ENCODE peak calls at places on chromosomes 2 and 18, in four cellular contexts. Z is transverse colon, T is SK-N-SH, X is stomach. J is an unnamed sample.

GRCh38 chr2:8437949-8438400 is 243.9 kb upstream of the ID2 start:
- DNase-seq in Z (no peak), X (no peak), T (no peak), J (no peak)

GRCh38 chr2:148501545-148501944 is 143.0 kb upstream of the EPC2 start:
- DNase-seq in Z (no peak), X (no peak), T (no peak), J (no peak)

GRCh38 chr2:46460241-46460921 is 19.0 kb upstream of the TMEM247 start:
- DNase-seq in X (peak; percentile 33), T (peak; percentile 38), Z (no peak), J (no peak)

GRCh38 chr2:110714824-110715223 is 17.5 kb upstream of the ACOXL start:
- DNase-seq in Z (peak; percentile 39), T (no peak), X (no peak), J (no peak)

GRCh38 chr18:27901424-27902226 is 275.3 kb downstream of the CDH2 start:
- DNase-seq in X (no peak), Z (no peak), T (no peak), J (no peak)

GRCh38 chr18:72652990-72653593 is 109.0 kb upstream of the CBLN2 start:
- DNase-seq in Z (peak; percentile 30), T (peak; percentile 61), X (no peak), J (peak; percentile 16)

GRCh38 chr2:17878222-17879136 is at the start of gene KCNS3:
- DNase-seq in Z (peak; percentile 61), T (peak; percentile 90), X (peak; percentile 60), J (peak; percentile 66)

GRCh38 chr2:218405365-218406208 is 5.9 kb downstream of the CTDSP1 start:
- DNase-seq in Z (no peak), X (no peak), T (peak; percentile 42), J (peak; percentile 44)

GRCh38 chr2:163086940-163087339 is 248.4 kb upstream of the KCNH7 start:
- DNase-seq in T (no peak), X (no peak), Z (no peak), J (no peak)

GRCh38 chr18:46360102-46360699 is 256.0 kb downstream of the HAUS1 start:
- DNase-seq in T (no peak), Z (no peak), X (no peak), J (no peak)

GRCh38 chr18:22268641-22269128 is 99.3 kb downstream of the GATA6 start:
- DNase-seq in Z (no peak), X (no peak), T (no peak), J (no peak)

GRCh38 chr18:28820353-28820752 is 643.4 kb upstream of the CDH2 start:
- DNase-seq in Z (no peak), X (no peak), T (no peak), J (no peak)

GRCh38 chr2:158457092-158457825 is 507 bp downstream of the PKP4 start:
- DNase-seq in X (peak; percentile 65), Z (peak; percentile 63), T (peak; percentile 79), J (peak; percentile 30)

GRCh38 chr2:60070166-60070565 is 483.3 kb downstream of the BCL11A start:
- DNase-seq in T (no peak), Z (no peak), X (no peak), J (no peak)

DNA sequence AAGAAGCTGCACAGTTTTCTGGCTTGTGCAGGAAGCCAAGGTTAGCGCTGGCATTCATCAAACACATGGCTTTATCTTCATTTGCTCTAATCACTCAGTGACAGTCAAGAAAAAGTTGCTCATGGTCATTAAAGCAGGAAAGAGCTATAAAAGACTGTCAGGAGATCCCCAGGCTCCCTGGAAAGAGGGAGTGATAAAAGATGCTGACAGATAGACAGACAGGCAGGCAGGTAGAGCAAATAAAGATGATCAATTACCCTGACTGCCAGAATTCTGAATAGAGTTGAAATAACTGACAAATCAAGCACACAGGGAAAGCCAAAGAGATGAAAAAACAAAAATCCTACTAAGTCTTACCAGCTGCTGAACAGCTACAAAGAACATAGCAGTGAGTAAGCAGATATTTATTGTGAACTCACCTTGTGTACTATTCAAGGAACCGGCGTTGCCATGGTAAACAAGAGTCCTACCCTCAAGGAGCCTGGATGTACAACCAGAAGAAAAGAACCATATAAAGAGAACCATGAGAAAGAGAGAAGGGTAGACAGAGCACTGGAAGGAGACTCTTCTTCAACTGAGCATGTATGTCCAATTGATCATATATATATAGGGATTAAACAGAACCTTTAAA is 68.0 kb downstream of the RNF152 start:
- DNase-seq in T (peak; percentile 27), X (no peak), Z (no peak), J (no peak)
- TF ChIP-seq POLR2AphosphoS5 in T (no peak), X (no peak), Z (no peak), J (no peak)

GRCh38 chr2:39119732-39120520 is 925 bp downstream of the SOS1 start:
- DNase-seq in X (peak; percentile 70), T (peak; percentile 95), Z (peak; percentile 61), J (peak; percentile 58)
- TF ChIP-seq POLR2AphosphoS5 in X (no peak), T (no peak), Z (peak; percentile 6), J (no peak)

DNA sequence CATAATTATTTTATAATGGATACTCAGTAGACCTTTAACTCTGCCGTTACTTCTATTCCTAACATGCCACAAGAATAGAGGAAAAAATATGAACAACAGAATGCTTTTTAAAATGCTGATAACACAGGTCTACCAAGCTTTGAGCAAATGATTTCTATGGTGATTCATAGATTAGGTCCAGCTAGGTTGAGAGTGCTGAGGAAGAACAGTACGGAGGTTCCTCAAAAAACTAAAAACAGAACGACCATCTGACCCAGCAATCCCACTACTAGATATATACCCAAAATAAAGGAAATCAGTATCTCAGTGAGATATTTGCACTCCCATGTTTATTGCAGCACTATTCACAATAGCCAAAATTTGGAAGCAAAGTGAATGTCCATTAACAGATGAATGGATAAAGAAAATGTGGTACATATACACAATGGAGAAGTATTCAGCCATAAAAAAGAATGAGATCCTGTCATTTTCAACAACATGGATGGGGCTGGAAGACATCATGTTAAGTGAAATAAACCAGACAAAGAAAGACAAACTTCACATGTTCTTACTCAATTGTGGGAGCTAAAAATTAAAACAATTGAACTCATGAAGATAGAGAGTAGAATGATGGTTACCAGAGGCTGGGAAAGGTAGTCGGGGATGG is 111.6 kb upstream of the SERTAD2 start:
- DNase-seq in X (no peak), Z (no peak), T (no peak), J (no peak)
- TF ChIP-seq POLR2AphosphoS5 in X (no peak), Z (no peak), T (no peak), J (no peak)

GRCh38 chr2:118940486-118941120 is 1.4 kb upstream of the MARCO start:
- DNase-seq in T (no peak), Z (peak; percentile 25), X (no peak), J (no peak)
- TF ChIP-seq POLR2AphosphoS5 in T (no peak), Z (no peak), X (no peak), J (no peak)

GRCh38 chr2:216504376-216504762 is 5.7 kb downstream of the RPL37A start:
- DNase-seq in X (no peak), T (no peak), Z (no peak), J (no peak)
- TF ChIP-seq POLR2AphosphoS5 in X (no peak), T (no peak), Z (no peak), J (peak; percentile 66)

DNA sequence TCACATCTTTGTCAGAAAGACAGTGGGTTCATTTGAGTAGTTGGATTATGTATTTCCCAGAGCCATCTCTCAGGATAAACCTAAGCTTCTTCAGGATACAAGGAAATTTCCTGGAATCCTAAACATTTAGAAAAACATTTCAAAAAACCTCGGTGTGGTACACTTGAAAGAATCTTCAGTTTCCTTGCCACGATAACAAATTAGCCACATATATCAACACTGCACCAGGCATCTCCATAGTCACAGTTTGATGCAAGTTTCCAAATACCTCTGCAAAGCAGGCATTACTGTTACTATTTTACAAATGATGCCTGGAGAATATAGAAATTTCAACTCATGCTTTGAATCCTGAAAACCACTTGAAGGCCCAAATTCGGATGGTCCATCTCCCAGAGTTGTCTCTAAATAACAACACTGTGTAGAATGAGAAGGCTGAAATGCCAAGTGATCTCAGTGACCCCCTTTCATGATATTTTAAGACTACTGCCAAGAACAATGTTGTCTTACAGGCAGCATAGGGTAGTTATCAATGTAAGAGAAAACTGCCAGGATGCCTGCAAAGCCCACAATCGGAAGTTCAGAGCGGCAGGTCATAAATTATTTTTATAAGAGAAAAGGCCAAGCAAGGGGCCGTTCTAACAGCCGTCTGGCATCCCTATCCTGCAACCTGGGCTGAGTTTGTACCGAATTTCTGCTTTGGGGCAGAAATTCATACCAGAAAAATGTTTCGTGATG is 307.8 kb downstream of the TXNL1 start:
- DNase-seq in Z (no peak), X (no peak), T (no peak), J (no peak)
- TF ChIP-seq POLR2AphosphoS5 in Z (no peak), X (no peak), T (no peak), J (no peak)

GRCh38 chr2:144102386-144102785 is 417.5 kb downstream of the ZEB2 start:
- DNase-seq in X (no peak), T (no peak), Z (no peak), J (no peak)
- TF ChIP-seq POLR2AphosphoS5 in X (no peak), T (no peak), Z (no peak), J (no peak)

DNA sequence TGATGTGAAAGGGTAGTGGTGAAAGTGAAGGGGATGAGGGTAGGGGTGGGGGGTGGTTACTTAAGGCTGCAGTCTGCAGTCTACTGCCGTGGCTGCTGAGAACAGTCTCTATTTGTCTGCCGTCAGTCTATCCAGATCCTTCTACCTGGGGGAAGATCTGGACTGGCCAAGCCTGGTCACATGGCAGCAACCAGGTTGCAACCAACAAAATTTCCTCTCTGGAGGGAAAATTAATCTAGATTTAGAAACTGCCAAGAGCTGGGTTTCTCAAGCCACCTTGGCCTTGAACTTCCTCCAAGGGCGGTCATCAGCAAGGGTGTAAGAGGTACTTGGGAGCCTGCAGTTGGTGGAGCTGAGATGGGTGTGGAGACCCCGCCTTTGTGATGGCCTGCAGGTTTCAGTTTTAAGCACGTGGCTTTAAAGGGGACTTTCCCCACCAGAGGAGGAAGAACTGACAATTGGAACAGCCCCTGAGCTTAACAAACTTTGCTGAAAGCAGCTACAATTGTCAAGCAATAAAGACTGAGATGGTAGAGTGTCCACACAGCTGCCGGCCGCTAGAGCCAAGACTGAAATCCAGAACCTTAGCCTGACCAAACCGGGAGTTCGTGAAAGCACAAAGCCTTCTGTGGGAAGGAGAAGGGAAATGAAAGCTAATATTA is 31.4 kb upstream of the KCMF1 start:
- DNase-seq in X (peak; percentile 64), Z (peak; percentile 80), T (no peak), J (peak; percentile 38)
- TF ChIP-seq POLR2AphosphoS5 in X (peak; percentile 61), Z (no peak), T (no peak), J (peak; percentile 69)